ENCODE peak calls at places on chromosomes 6 and 20, in six cellular contexts. One of them, this sample, is unnamed.

GRCh38 chr6:123091091-123091895 is 95.3 kb downstream of the CLVS2 start:
- DNase-seq in Peyer's patch: no peak
- DNase-seq in stomach: peak; percentile 27
- DNase-seq in uterus: peak; percentile 16
- DNase-seq in heart left ventricle: no peak
- DNase-seq in sigmoid colon: no peak
- DNase-seq in this sample: no peak

GRCh38 chr20:50484271-50484976 is 25.8 kb upstream of the PTPN1 start:
- DNase-seq in heart left ventricle: no peak
- DNase-seq in stomach: no peak
- DNase-seq in uterus: no peak
- DNase-seq in sigmoid colon: no peak
- DNase-seq in Peyer's patch: no peak
- DNase-seq in this sample: no peak

GRCh38 chr6:52497652-52498408 is 77.7 kb downstream of the EFHC1 start:
- DNase-seq in uterus: peak; percentile 53
- DNase-seq in sigmoid colon: peak; percentile 82
- DNase-seq in Peyer's patch: peak; percentile 87
- DNase-seq in stomach: no peak
- DNase-seq in heart left ventricle: peak; percentile 70
- DNase-seq in this sample: no peak

GRCh38 chr6:127477648-127478047 is 18.5 kb upstream of the KIAA0408 start:
- DNase-seq in heart left ventricle: no peak
- DNase-seq in uterus: no peak
- DNase-seq in stomach: no peak
- DNase-seq in Peyer's patch: no peak
- DNase-seq in sigmoid colon: no peak
- DNase-seq in this sample: no peak

GRCh38 chr6:41027799-41028617 is 11.0 kb downstream of the UNC5CL start:
- DNase-seq in uterus: peak; percentile 89
- DNase-seq in Peyer's patch: peak; percentile 90
- DNase-seq in sigmoid colon: peak; percentile 89
- DNase-seq in heart left ventricle: peak; percentile 91
- DNase-seq in stomach: peak; percentile 92
- DNase-seq in this sample: peak; percentile 82

GRCh38 chr20:33169176-33169794 is 1.3 kb downstream of the BPIFA2 start:
- DNase-seq in uterus: no peak
- DNase-seq in Peyer's patch: no peak
- DNase-seq in sigmoid colon: no peak
- DNase-seq in heart left ventricle: no peak
- DNase-seq in stomach: no peak
- DNase-seq in this sample: no peak

GRCh38 chr6:138522611-138523010 is 23.3 kb upstream of the NHSL1 start:
- DNase-seq in sigmoid colon: no peak
- DNase-seq in uterus: no peak
- DNase-seq in stomach: no peak
- DNase-seq in heart left ventricle: no peak
- DNase-seq in Peyer's patch: no peak
- DNase-seq in this sample: no peak

GRCh38 chr20:63830821-63831593 is at the start of gene ZBTB46:
- DNase-seq in sigmoid colon: no peak
- DNase-seq in uterus: peak; percentile 57
- DNase-seq in heart left ventricle: peak; percentile 86
- DNase-seq in Peyer's patch: peak; percentile 64
- DNase-seq in stomach: peak; percentile 62
- DNase-seq in this sample: no peak

GRCh38 chr6:44264154-44265002 is 973 bp downstream of the NFKBIE start:
- DNase-seq in uterus: no peak
- DNase-seq in stomach: peak; percentile 56
- DNase-seq in sigmoid colon: no peak
- DNase-seq in heart left ventricle: peak; percentile 58
- DNase-seq in Peyer's patch: peak; percentile 87
- DNase-seq in this sample: no peak

GRCh38 chr6:137223370-137224131 is 4.4 kb upstream of the IFNGR1 start:
- DNase-seq in Peyer's patch: no peak
- DNase-seq in uterus: no peak
- DNase-seq in stomach: peak; percentile 71
- DNase-seq in sigmoid colon: peak; percentile 75
- DNase-seq in heart left ventricle: peak; percentile 53
- DNase-seq in this sample: peak; percentile 52

GRCh38 chr20:18669241-18670019 is 81.6 kb downstream of the DTD1 start:
- DNase-seq in sigmoid colon: peak; percentile 50
- DNase-seq in stomach: no peak
- DNase-seq in heart left ventricle: no peak
- DNase-seq in uterus: no peak
- DNase-seq in Peyer's patch: no peak
- DNase-seq in this sample: no peak

GRCh38 chr6:15426926-15427325 is 181.1 kb downstream of the JARID2 start:
- DNase-seq in stomach: no peak
- DNase-seq in sigmoid colon: no peak
- DNase-seq in Peyer's patch: no peak
- DNase-seq in uterus: no peak
- DNase-seq in heart left ventricle: no peak
- DNase-seq in this sample: no peak

GRCh38 chr6:139291813-139292619 is at the start of gene TXLNB:
- DNase-seq in stomach: peak; percentile 59
- DNase-seq in sigmoid colon: peak; percentile 95
- DNase-seq in heart left ventricle: peak; percentile 80
- DNase-seq in Peyer's patch: peak; percentile 93
- DNase-seq in uterus: peak; percentile 81
- DNase-seq in this sample: peak; percentile 57

GRCh38 chr6:163253556-163254213 is 160.8 kb upstream of the QKI start:
- DNase-seq in uterus: no peak
- DNase-seq in heart left ventricle: no peak
- DNase-seq in Peyer's patch: no peak
- DNase-seq in stomach: no peak
- DNase-seq in sigmoid colon: no peak
- DNase-seq in this sample: no peak

GRCh38 chr6:11215773-11216172 is 16.7 kb downstream of the NEDD9 start:
- DNase-seq in sigmoid colon: no peak
- DNase-seq in Peyer's patch: no peak
- DNase-seq in uterus: no peak
- DNase-seq in heart left ventricle: no peak
- DNase-seq in stomach: peak; percentile 59
- DNase-seq in this sample: no peak

GRCh38 chr20:7585126-7585679 is 355.1 kb downstream of the HAO1 start:
- DNase-seq in Peyer's patch: no peak
- DNase-seq in uterus: no peak
- DNase-seq in heart left ventricle: no peak
- DNase-seq in stomach: no peak
- DNase-seq in sigmoid colon: no peak
- DNase-seq in this sample: no peak

GRCh38 chr20:22797103-22797502 is 212.7 kb upstream of the FOXA2 start:
- DNase-seq in uterus: no peak
- DNase-seq in sigmoid colon: no peak
- DNase-seq in heart left ventricle: no peak
- DNase-seq in Peyer's patch: no peak
- DNase-seq in stomach: no peak
- DNase-seq in this sample: no peak

GRCh38 chr20:22449115-22449973 is 135.0 kb downstream of the FOXA2 start:
- DNase-seq in sigmoid colon: no peak
- DNase-seq in stomach: no peak
- DNase-seq in heart left ventricle: no peak
- DNase-seq in Peyer's patch: no peak
- DNase-seq in uterus: no peak
- DNase-seq in this sample: no peak

GRCh38 chr6:51432481-51432880 is 613.8 kb downstream of the TFAP2B start:
- DNase-seq in sigmoid colon: no peak
- DNase-seq in uterus: no peak
- DNase-seq in heart left ventricle: no peak
- DNase-seq in Peyer's patch: no peak
- DNase-seq in stomach: no peak
- DNase-seq in this sample: no peak

GRCh38 chr6:11381801-11382513 is 149.5 kb upstream of the NEDD9 start:
- DNase-seq in uterus: no peak
- DNase-seq in sigmoid colon: no peak
- DNase-seq in Peyer's patch: peak; percentile 88
- DNase-seq in heart left ventricle: peak; percentile 47
- DNase-seq in stomach: peak; percentile 43
- DNase-seq in this sample: no peak

GRCh38 chr20:40686893-40687292 is 2.1 kb downstream of the MAFB start:
- DNase-seq in uterus: no peak
- DNase-seq in Peyer's patch: no peak
- DNase-seq in heart left ventricle: no peak
- DNase-seq in stomach: no peak
- DNase-seq in sigmoid colon: no peak
- DNase-seq in this sample: no peak

GRCh38 chr6:73263570-73263909 is 544 bp upstream of the KHDC1 start:
- DNase-seq in Peyer's patch: no peak
- DNase-seq in heart left ventricle: no peak
- DNase-seq in stomach: no peak
- DNase-seq in sigmoid colon: no peak
- DNase-seq in uterus: no peak
- DNase-seq in this sample: no peak

GRCh38 chr6:87237804-87238203 is 82.4 kb downstream of the ZNF292 start:
- DNase-seq in Peyer's patch: no peak
- DNase-seq in sigmoid colon: no peak
- DNase-seq in stomach: no peak
- DNase-seq in heart left ventricle: no peak
- DNase-seq in uterus: no peak
- DNase-seq in this sample: no peak

GRCh38 chr20:881051-881820 is 34.9 kb downstream of the ANGPT4 start:
- DNase-seq in heart left ventricle: no peak
- DNase-seq in Peyer's patch: no peak
- DNase-seq in stomach: no peak
- DNase-seq in sigmoid colon: no peak
- DNase-seq in uterus: no peak
- DNase-seq in this sample: no peak

GRCh38 chr6:2661651-2662050 is 89.1 kb downstream of the MYLK4 start:
- DNase-seq in sigmoid colon: no peak
- DNase-seq in Peyer's patch: no peak
- DNase-seq in heart left ventricle: no peak
- DNase-seq in uterus: no peak
- DNase-seq in stomach: no peak
- DNase-seq in this sample: no peak
- H3K9me3 ChIP-seq in sigmoid colon: no peaks in the 10 kb centered on the region
- H3K9me3 ChIP-seq in Peyer's patch: no peaks in the 10 kb centered on the region
- H3K9me3 ChIP-seq in heart left ventricle: no peaks in the 10 kb centered on the region
- H3K9me3 ChIP-seq in uterus: no peaks in the 10 kb centered on the region
- H3K9me3 ChIP-seq in stomach: no peaks in the 10 kb centered on the region
- H3K9me3 ChIP-seq in this sample: no peaks in the 10 kb centered on the region

GRCh38 chr20:45935416-45936046 is 1.0 kb downstream of the PCIF1 start:
- DNase-seq in Peyer's patch: no peak
- DNase-seq in sigmoid colon: no peak
- DNase-seq in uterus: no peak
- DNase-seq in heart left ventricle: no peak
- DNase-seq in stomach: no peak
- DNase-seq in this sample: no peak
- TF ChIP-seq POLR2A in Peyer's patch: no peak
- TF ChIP-seq POLR2A in sigmoid colon: peak; percentile 61
- TF ChIP-seq POLR2A in uterus: no peak
- TF ChIP-seq POLR2A in heart left ventricle: no peak
- TF ChIP-seq POLR2A in stomach: no peak
- TF ChIP-seq POLR2A in this sample: peak; percentile 17

GRCh38 chr20:56179051-56179450 is 69.5 kb upstream of the MC3R start:
- DNase-seq in uterus: no peak
- DNase-seq in Peyer's patch: no peak
- DNase-seq in stomach: no peak
- DNase-seq in heart left ventricle: no peak
- DNase-seq in sigmoid colon: no peak
- DNase-seq in this sample: no peak

GRCh38 chr20:56181593-56181992 is 66.9 kb upstream of the MC3R start:
- DNase-seq in uterus: no peak
- DNase-seq in sigmoid colon: no peak
- DNase-seq in Peyer's patch: no peak
- DNase-seq in stomach: no peak
- DNase-seq in heart left ventricle: no peak
- DNase-seq in this sample: no peak

GRCh38 chr20:56174416-56174815 is 74.1 kb upstream of the MC3R start:
- DNase-seq in heart left ventricle: no peak
- DNase-seq in stomach: no peak
- DNase-seq in uterus: no peak
- DNase-seq in Peyer's patch: no peak
- DNase-seq in sigmoid colon: no peak
- DNase-seq in this sample: no peak

GRCh38 chr20:56175884-56176283 is 72.6 kb upstream of the MC3R start:
- DNase-seq in Peyer's patch: no peak
- DNase-seq in heart left ventricle: no peak
- DNase-seq in uterus: no peak
- DNase-seq in stomach: no peak
- DNase-seq in sigmoid colon: no peak
- DNase-seq in this sample: no peak

DNA sequence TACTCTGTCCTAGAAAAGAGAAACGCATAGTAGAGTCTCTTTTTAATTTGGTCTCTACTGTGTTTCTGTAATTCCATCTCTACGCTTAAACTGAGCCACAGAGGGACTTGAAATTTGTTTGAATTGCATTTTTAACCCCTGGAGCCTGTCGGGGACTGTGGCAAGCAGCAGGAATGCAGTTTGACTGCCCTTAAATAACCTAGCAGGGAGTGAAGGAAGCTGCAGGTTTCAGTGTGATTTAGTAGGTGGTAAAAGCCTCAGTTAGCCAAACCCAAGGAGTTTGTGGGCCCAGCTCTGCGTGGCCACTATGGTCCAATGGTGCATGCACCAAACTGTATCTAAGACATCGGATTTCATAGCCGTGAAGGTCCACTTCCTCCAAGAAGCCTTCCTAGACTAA is 70.3 kb upstream of the MC3R start:
- DNase-seq in uterus: no peak
- DNase-seq in stomach: no peak
- DNase-seq in Peyer's patch: no peak
- DNase-seq in heart left ventricle: no peak
- DNase-seq in sigmoid colon: no peak
- DNase-seq in this sample: no peak
- H3K9me3 ChIP-seq in uterus: no peaks in the 10 kb centered on the region
- H3K9me3 ChIP-seq in stomach: no peaks in the 10 kb centered on the region
- H3K9me3 ChIP-seq in Peyer's patch: no peaks in the 10 kb centered on the region
- H3K9me3 ChIP-seq in heart left ventricle: no peaks in the 10 kb centered on the region
- H3K9me3 ChIP-seq in sigmoid colon: no peaks in the 10 kb centered on the region
- H3K9me3 ChIP-seq in this sample: no peaks in the 10 kb centered on the region

DNA sequence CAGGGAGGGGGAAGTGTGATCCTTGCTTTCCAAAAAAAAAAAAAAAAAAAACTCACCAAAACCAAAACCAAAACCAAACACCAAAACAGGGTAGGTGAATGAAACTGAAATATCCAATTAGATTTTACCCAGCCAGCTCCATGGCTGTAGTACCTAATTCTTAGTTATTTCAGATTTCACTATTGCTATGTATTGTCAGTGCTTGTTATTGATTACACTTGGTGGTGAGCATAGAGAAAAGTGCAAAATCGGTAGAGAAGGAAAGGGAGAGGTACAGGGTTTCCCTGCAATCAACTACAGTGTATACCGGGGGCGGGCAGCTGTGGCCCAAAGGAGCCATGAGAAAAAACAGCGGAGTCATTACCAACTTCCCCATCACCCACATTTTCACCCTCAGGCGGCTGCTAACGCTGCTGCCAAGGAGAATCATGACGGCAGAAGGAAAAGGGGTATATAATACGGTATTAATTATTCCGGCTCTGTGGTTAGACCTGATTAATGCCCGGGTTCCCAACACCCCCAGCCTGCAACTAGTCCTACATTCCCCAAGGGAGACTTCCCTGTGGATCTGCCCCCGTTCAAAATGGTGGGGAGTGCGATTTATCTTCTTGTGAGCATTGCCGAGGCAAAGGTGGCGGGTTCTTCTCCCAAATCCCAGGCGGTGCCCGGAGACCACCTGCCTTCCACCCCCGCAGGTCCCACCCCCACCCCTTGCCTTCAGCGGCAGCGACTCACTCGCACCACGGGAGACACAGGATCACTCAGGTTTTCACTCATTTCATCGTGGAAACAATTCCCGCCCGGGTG is at the start of gene C6orf62:
- DNase-seq in sigmoid colon: no peak
- DNase-seq in uterus: no peak
- DNase-seq in heart left ventricle: peak; percentile 59
- DNase-seq in Peyer's patch: peak; percentile 61
- DNase-seq in stomach: peak; percentile 40
- DNase-seq in this sample: no peak
- TF ChIP-seq POLR2A in sigmoid colon: no peak
- TF ChIP-seq POLR2A in uterus: no peak
- TF ChIP-seq POLR2A in heart left ventricle: no peak
- TF ChIP-seq POLR2A in Peyer's patch: no peak
- TF ChIP-seq POLR2A in stomach: no peak
- TF ChIP-seq POLR2A in this sample: no peak